ENCODE peak calls at places on chromosomes 2 and 18, in five cellular contexts. Y is GM12891, E is HepG2, W is K562, X is GM12878. A is an unnamed sample.

GRCh38 chr2:46329340-46329739 is 32.1 kb downstream of the EPAS1 start:
- DNase-seq in Y (no peak), E (no peak), W (no peak), X (no peak), A (no peak)

GRCh38 chr2:225010804-225011203 is 31.5 kb downstream of the DOCK10 start:
- DNase-seq in Y (no peak), E (no peak), W (no peak), X (no peak), A (no peak)

GRCh38 chr2:10839813-10840212 is 27.2 kb upstream of the PDIA6 start:
- DNase-seq in Y (no peak), E (no peak), W (peak), X (no peak), A (no peak)

GRCh38 chr2:237861-238260 is 26.0 kb downstream of the SH3YL1 start:
- DNase-seq in Y (no peak), E (no peak), W (no peak), X (no peak), A (no peak)

GRCh38 chr2:60271096-60271495 is 282.4 kb downstream of the BCL11A start:
- DNase-seq in Y (no peak), E (no peak), W (no peak), X (no peak), A (no peak)

GRCh38 chr2:40859617-40860016 is 407.7 kb upstream of the SLC8A1 start:
- DNase-seq in Y (no peak), E (no peak), W (no peak), X (no peak), A (no peak)

GRCh38 chr2:133193544-133193943 is 374.7 kb downstream of the NCKAP5 start:
- DNase-seq in Y (no peak), E (no peak), W (no peak), X (no peak), A (no peak)

GRCh38 chr2:25258814-25259743 is 82.6 kb downstream of the DNMT3A start:
- DNase-seq in Y (no peak), E (no peak), W (no peak), X (no peak), A (no peak)

GRCh38 chr2:33785201-33786106 is 186.4 kb upstream of the FAM98A start:
- DNase-seq in Y (peak), E (no peak), W (no peak), X (peak), A (no peak)

GRCh38 chr2:28753043-28753683 is 1.5 kb downstream of the PPP1CB start:
- DNase-seq in Y (no peak), E (peak), W (peak), X (no peak), A (no peak)

GRCh38 chr2:233121856-233122255 is 61.7 kb downstream of the INPP5D start:
- DNase-seq in Y (no peak), E (no peak), W (no peak), X (no peak), A (no peak)

GRCh38 chr18:24170389-24170788 is 31.5 kb downstream of the CABYR start:
- DNase-seq in Y (no peak), E (peak), W (no peak), X (no peak), A (no peak)

GRCh38 chr2:68925298-68925885 is 27.3 kb downstream of the GKN2 start:
- DNase-seq in Y (peak), E (peak), W (peak), X (peak), A (no peak)

GRCh38 chr2:43105586-43106562 is 120.5 kb downstream of the ZFP36L2 start:
- DNase-seq in Y (no peak), E (peak), W (peak), X (peak), A (no peak)

GRCh38 chr18:23970161-23971153 is 44.1 kb upstream of the TTC39C start:
- DNase-seq in Y (no peak), E (no peak), W (no peak), X (peak), A (no peak)

GRCh38 chr2:240426797-240427721 is 8.4 kb upstream of the GPC1 start:
- DNase-seq in Y (no peak), E (no peak), W (peak), X (no peak), A (no peak)

GRCh38 chr2:86398500-86398899 is 42.7 kb upstream of the KDM3A start:
- DNase-seq in Y (no peak), E (no peak), W (no peak), X (no peak), A (no peak)

GRCh38 chr2:81786809-81787208 is 1482.3 kb upstream of the LRRTM1 start:
- DNase-seq in Y (no peak), E (no peak), W (no peak), X (no peak), A (no peak)

GRCh38 chr2:3001595-3002184 is 375.9 kb downstream of the EIPR1 start:
- DNase-seq in Y (no peak), E (no peak), W (no peak), X (no peak), A (no peak)

GRCh38 chr2:183123959-183124221 is 353 bp upstream of the NUP35 start:
- DNase-seq in Y (peak), E (no peak), W (no peak), X (no peak), A (no peak)

GRCh38 chr2:23617167-23617787 is 232.3 kb downstream of the KLHL29 start:
- DNase-seq in Y (no peak), E (no peak), W (no peak), X (no peak), A (no peak)

GRCh38 chr2:28398101-28398834 is 5.6 kb downstream of the FOSL2 start:
- DNase-seq in Y (no peak), E (no peak), W (no peak), X (no peak), A (no peak)

GRCh38 chr2:200913654-200914053 is 24.5 kb downstream of the NIF3L1 start:
- DNase-seq in Y (no peak), E (no peak), W (no peak), X (no peak), A (no peak)

GRCh38 chr2:6685447-6685846 is 180.3 kb downstream of the CMPK2 start:
- DNase-seq in Y (no peak), E (no peak), W (no peak), X (no peak), A (no peak)

GRCh38 chr18:68301436-68301835 is 413.5 kb downstream of the TMX3 start:
- DNase-seq in Y (no peak), E (no peak), W (no peak), X (no peak), A (no peak)

GRCh38 chr2:11458753-11459152 is 7.2 kb downstream of the E2F6 start:
- DNase-seq in Y (no peak), E (no peak), W (no peak), X (no peak), A (no peak)

GRCh38 chr2:235766206-235766794 is 272.5 kb downstream of the AGAP1 start:
- DNase-seq in Y (peak), E (peak), W (peak), X (no peak), A (peak)

GRCh38 chr2:235116885-235117492 is 165.2 kb downstream of the SH3BP4 start:
- DNase-seq in Y (no peak), E (peak), W (no peak), X (no peak), A (no peak)

GRCh38 chr2:231940795-231941194 is 14.6 kb upstream of the NPPC start:
- DNase-seq in Y (no peak), E (no peak), W (no peak), X (no peak), A (no peak)

GRCh38 chr2:127722807-127723206 is 21.5 kb downstream of the SFT2D3 start:
- DNase-seq in Y (no peak), E (no peak), W (no peak), X (no peak), A (no peak)

GRCh38 chr2:158761626-158762025 is 33.5 kb upstream of the DAPL1 start:
- DNase-seq in Y (no peak), E (no peak), W (no peak), X (no peak), A (no peak)

GRCh38 chr18:62572456-62572855 is 49.6 kb downstream of the ZCCHC2 start:
- DNase-seq in Y (no peak), E (no peak), W (no peak), X (no peak), A (no peak)

GRCh38 chr2:223269386-223269785 is 217.4 kb downstream of the KCNE4 start:
- DNase-seq in Y (no peak), E (no peak), W (no peak), X (no peak), A (no peak)

GRCh38 chr2:212939777-212940531 is 211.5 kb downstream of the IKZF2 start:
- DNase-seq in Y (no peak), E (peak), W (no peak), X (no peak), A (no peak)

GRCh38 chr2:172464340-172465129 is 37.1 kb downstream of the ITGA6 start:
- DNase-seq in Y (no peak), E (peak), W (no peak), X (no peak), A (no peak)

GRCh38 chr2:64931536-64932326 is 57.5 kb upstream of the SLC1A4 start:
- DNase-seq in Y (no peak), E (no peak), W (no peak), X (no peak), A (no peak)

GRCh38 chr2:70708376-70709199 is 59.4 kb downstream of the ADD2 start:
- DNase-seq in Y (no peak), E (no peak), W (no peak), X (no peak), A (no peak)

GRCh38 chr2:70705160-70705850 is 62.7 kb downstream of the ADD2 start:
- DNase-seq in Y (no peak), E (no peak), W (no peak), X (no peak), A (no peak)

GRCh38 chr2:70707706-70708105 is 60.3 kb downstream of the ADD2 start:
- DNase-seq in Y (no peak), E (no peak), W (no peak), X (no peak), A (no peak)

GRCh38 chr2:70703900-70704549 is 64.0 kb downstream of the ADD2 start:
- DNase-seq in Y (no peak), E (no peak), W (peak), X (no peak), A (no peak)

GRCh38 chr2:70706026-70706795 is 61.8 kb downstream of the ADD2 start:
- DNase-seq in Y (no peak), E (no peak), W (no peak), X (no peak), A (no peak)
- TF ChIP-seq TAF1 in Y (no peak), E (no peak), W (no peak), X (no peak), A (no peak)

DNA sequence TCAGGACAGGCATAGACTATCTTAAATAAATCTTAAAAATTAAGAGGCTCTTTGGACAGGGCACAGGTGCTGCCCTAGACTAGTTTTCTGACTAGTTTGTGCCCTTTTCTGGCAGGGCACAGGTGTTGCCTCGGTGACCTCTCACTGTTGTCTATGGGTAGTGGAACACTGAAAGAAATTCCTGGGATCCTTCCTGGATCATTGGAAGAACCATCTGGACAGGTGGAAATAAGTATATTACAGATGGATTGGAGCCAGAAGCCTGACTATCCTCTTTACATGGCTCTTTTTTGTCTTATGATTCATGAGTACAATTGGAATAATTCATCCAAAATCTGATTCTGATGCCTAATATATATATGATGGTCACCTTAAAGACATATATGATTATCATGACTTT is 286.6 kb downstream of the RIT2 start:
- DNase-seq in Y (no peak), E (no peak), W (no peak), X (no peak), A (no peak)
- TF ChIP-seq POLR2AphosphoS5 in Y (no peak), E (no peak), W (no peak), X (no peak), A (no peak)

GRCh38 chr2:96867756-96868554 is 1.9 kb downstream of the SEMA4C start:
- DNase-seq in Y (no peak), E (no peak), W (no peak), X (no peak), A (no peak)

GRCh38 chr2:96870631-96871255 is 863 bp upstream of the SEMA4C start:
- DNase-seq in Y (no peak), E (no peak), W (no peak), X (no peak), A (no peak)

GRCh38 chr2:96869281-96869823 is 528 bp downstream of the SEMA4C start:
- DNase-seq in Y (no peak), E (peak), W (peak), X (no peak), A (no peak)

GRCh38 chr2:96868555-96869280 is 1.2 kb downstream of the SEMA4C start:
- DNase-seq in Y (peak), E (peak), W (peak), X (peak), A (peak)

DNA sequence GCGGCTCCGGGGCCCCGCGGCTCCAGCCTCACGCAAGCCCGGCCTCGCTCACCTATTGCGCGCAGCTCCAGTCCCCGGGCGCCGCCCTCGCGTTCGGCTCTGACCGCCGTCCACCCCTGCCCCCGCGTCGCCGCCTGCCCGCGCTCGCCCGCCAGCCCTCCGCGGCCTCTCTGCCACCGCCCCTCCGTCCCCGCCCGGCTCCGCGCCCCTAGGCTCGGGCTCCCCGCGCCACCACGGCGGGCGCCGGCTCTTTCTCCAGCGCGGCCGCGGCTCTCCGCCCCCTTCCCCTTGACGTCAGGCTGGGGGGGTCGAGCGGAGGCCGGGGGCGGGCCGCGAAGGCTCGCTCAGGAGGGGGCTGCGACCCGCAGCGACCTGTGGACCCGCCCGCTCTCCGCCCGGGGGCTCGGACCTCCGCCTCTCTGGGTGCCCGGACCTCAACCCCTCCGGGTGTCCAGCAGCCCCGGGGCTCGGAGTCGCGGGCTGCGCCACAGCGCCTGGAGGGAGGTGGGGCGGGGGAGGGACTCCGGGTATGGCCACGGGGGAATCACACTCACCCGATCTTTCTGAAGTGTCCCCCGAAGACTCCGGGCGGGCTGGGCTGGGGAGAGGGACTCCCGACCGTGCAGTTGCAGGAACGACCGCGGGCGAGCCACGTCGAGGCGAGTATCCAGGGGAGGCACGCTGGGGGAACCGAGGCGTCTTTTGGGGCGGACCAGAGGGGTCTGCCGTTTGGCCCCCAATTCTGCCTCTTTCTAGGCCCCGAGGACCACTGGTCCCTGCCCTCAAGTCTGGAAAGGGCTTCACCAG is at the start of gene SEMA4C:
- DNase-seq in Y (peak), E (no peak), W (peak), X (no peak), A (no peak)
- TF ChIP-seq POLR2A in Y (no peak), E (no peak), W (no peak), X (peak), A (peak)

GRCh38 chr2:102143450-102143985 is 972 bp downstream of the IL1R1 start:
- DNase-seq in Y (no peak), E (peak), W (peak), X (no peak), A (no peak)
- TF ChIP-seq TAF1 in Y (no peak), E (no peak), W (no peak), X (no peak), A (no peak)

GRCh38 chr18:56789004-56789888 is 138.1 kb downstream of the WDR7 start:
- DNase-seq in Y (no peak), E (peak), W (peak), X (no peak), A (no peak)

GRCh38 chr18:56787392-56787791 is 136.2 kb downstream of the WDR7 start:
- DNase-seq in Y (no peak), E (no peak), W (no peak), X (no peak), A (no peak)

GRCh38 chr18:56789889-56790180 is 138.7 kb downstream of the WDR7 start:
- DNase-seq in Y (no peak), E (no peak), W (no peak), X (no peak), A (no peak)

DNA sequence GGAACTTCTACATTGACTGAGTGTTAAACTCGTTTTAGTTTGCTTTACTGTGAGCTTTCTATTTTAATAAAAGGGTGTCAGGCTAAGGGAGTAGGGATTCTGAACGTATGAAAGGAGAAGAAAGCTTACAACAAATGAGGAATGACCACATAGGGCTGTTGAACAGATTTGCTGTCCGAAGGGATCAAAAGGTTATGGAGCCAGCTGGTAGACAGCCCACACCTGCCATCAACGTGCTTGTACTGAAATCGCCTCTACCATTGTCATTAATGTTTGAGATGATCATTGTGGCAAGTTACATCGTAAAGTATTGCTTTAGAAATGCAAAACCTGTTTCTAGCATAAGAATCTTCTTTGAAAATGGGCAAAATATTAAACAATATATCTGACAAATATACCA is 133.8 kb downstream of the WDR7 start:
- DNase-seq in Y (no peak), E (no peak), W (no peak), X (no peak), A (no peak)
- TF ChIP-seq POLR2AphosphoS5 in Y (no peak), E (no peak), W (no peak), X (no peak), A (no peak)

DNA sequence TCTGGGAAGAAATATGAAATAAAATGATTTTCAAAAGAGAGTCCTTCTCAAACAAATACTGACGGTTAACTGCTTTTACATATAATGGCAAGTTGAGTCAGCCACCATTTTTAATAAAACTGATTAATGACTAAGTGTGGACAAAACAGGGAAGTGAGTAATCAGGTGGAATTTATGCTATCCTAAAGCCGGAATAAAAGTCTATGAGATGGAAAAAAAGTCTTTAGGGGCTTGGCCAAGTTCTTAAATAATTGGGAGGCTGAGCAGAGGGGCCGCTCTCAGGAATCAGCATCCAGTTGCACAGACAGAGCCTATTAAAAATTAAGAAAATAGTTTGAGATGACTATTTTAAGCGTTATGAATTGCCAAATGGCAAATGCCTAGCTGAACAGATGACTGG is 58.6 kb upstream of the AFF3 start:
- DNase-seq in Y (no peak), E (no peak), W (no peak), X (no peak), A (no peak)
- TF ChIP-seq POLR2A in Y (no peak), E (no peak), W (no peak), X (no peak), A (no peak)

A was measured in GM12892.